ENCODE peak calls at places on chromosomes 12 and 14, in nine cellular contexts. N is cardiac septum, W is nucleus accumbens, K is HT1080, I is Peyer's patch, Z is stromal cell of bone marrow, C is fibroblast of lung, B is AG08395, A is H4. E is an unnamed sample.

GRCh38 chr14:83556746-83557460 is 1973.0 kb upstream of the FLRT2 start:
- DNase-seq in N (no peak), W (no peak), K (peak), I (no peak), Z (peak), C (peak), B (peak), A (peak), E (no peak)

GRCh38 chr14:51472881-51473280 is 178.8 kb upstream of the FRMD6 start:
- DNase-seq in N (no peak), W (no peak), K (no peak), I (no peak), Z (no peak), C (no peak), B (no peak), A (no peak), E (no peak)

GRCh38 chr14:54000341-54000811 is 43.8 kb upstream of the BMP4 start:
- DNase-seq in N (no peak), W (no peak), K (no peak), I (no peak), Z (no peak), C (peak), B (peak), A (peak), E (no peak)

GRCh38 chr12:13597837-13598236 is 383.6 kb downstream of the GRIN2B start:
- DNase-seq in N (no peak), W (no peak), K (no peak), I (no peak), Z (no peak), C (no peak), B (no peak), A (no peak), E (no peak)

GRCh38 chr14:55927059-55927458 is 191.2 kb upstream of the PELI2 start:
- DNase-seq in N (no peak), W (no peak), K (no peak), I (peak), Z (no peak), C (no peak), B (no peak), A (no peak), E (no peak)

GRCh38 chr12:67747869-67748760 is 99.6 kb downstream of the DYRK2 start:
- DNase-seq in N (no peak), W (no peak), K (peak), I (peak), Z (peak), C (peak), B (peak), A (no peak), E (no peak)

GRCh38 chr12:45212064-45212463 is 3.8 kb upstream of the ANO6 start:
- DNase-seq in N (no peak), W (no peak), K (no peak), I (no peak), Z (no peak), C (no peak), B (no peak), A (no peak), E (no peak)

GRCh38 chr12:50072198-50072907 is 12.8 kb upstream of the SMARCD1 start:
- DNase-seq in N (no peak), W (no peak), K (no peak), I (no peak), Z (no peak), C (no peak), B (no peak), A (no peak), E (no peak)

GRCh38 chr14:97917169-97917568 is 1120.0 kb downstream of the VRK1 start:
- DNase-seq in N (no peak), W (no peak), K (no peak), I (no peak), Z (no peak), C (no peak), B (no peak), A (no peak), E (no peak)

GRCh38 chr14:100076630-100077029 is 11.4 kb downstream of the EVL start:
- DNase-seq in N (no peak), W (no peak), K (peak), I (no peak), Z (peak), C (peak), B (peak), A (no peak), E (no peak)

GRCh38 chr14:91303091-91303923 is 58.8 kb upstream of the GPR68 start:
- DNase-seq in N (no peak), W (no peak), K (peak), I (no peak), Z (no peak), C (no peak), B (no peak), A (no peak), E (no peak)

GRCh38 chr12:57459055-57459749 is 383 bp upstream of the GLI1 start:
- DNase-seq in N (peak), W (peak), K (peak), I (peak), Z (peak), C (peak), B (peak), A (peak), E (peak)

GRCh38 chr12:92470608-92471021 is 232.2 kb upstream of the PLEKHG7 start:
- DNase-seq in N (no peak), W (no peak), K (no peak), I (no peak), Z (no peak), C (peak), B (no peak), A (no peak), E (no peak)